ENCODE peak calls at places on chromosomes 5 and 9, in seven cellular contexts. Z is stimulated activated CD4-positive, alpha-beta T cell treated with anti-CD3 and anti-CD28 coated beads, Interleukin-15, amount 100 ng/mL, for 1 hour; X is iris pigment epithelial cell; H is dermis blood vessel endothelial cell; J is retina; C is stomach; W is fibroblast of mammary gland. S is an unnamed sample.

GRCh38 chr5:126178521-126178920 is 244.7 kb upstream of the GRAMD2B start:
- DNase-seq in Z (no peak), X (peak; percentile 21), H (no peak), J (no peak), C (no peak), W (peak; percentile 84), S (no peak)

GRCh38 chr9:76629205-76629990 is 134.8 kb upstream of the PCA3 start:
- DNase-seq in Z (no peak), X (no peak), H (no peak), J (no peak), C (no peak), W (no peak), S (no peak)

GRCh38 chr9:133247632-133248031 is 27.4 kb downstream of the ABO start:
- DNase-seq in Z (no peak), X (no peak), H (no peak), J (no peak), C (no peak), W (no peak), S (no peak)

GRCh38 chr5:1279443-1280151 is 15.3 kb downstream of the TERT start:
- DNase-seq in Z (no peak), X (no peak), H (no peak), J (no peak), C (no peak), W (no peak), S (no peak)

GRCh38 chr9:115681599-115681998 is 472.0 kb upstream of the PAPPA start:
- DNase-seq in Z (no peak), X (no peak), H (no peak), J (no peak), C (no peak), W (no peak), S (no peak)

GRCh38 chr5:144510845-144511580 is 340.3 kb downstream of the KCTD16 start:
- DNase-seq in Z (no peak), X (no peak), H (no peak), J (peak; percentile 38), C (no peak), W (no peak), S (no peak)

GRCh38 chr5:51987679-51988209 is 604.5 kb downstream of the ISL1 start:
- DNase-seq in Z (no peak), X (no peak), H (no peak), J (peak; percentile 40), C (no peak), W (no peak), S (no peak)

GRCh38 chr9:134048582-134048968 is 19.3 kb downstream of the BRD3 start:
- DNase-seq in Z (no peak), X (no peak), H (no peak), J (no peak), C (no peak), W (no peak), S (no peak)

GRCh38 chr5:119360905-119361605 is 5.2 kb downstream of the TNFAIP8 start:
- DNase-seq in Z (no peak), X (peak; percentile 86), H (no peak), J (no peak), C (no peak), W (peak; percentile 80), S (no peak)

GRCh38 chr9:69801994-69802393 is 18.6 kb upstream of the CFAP95 start:
- DNase-seq in Z (no peak), X (peak; percentile 46), H (peak; percentile 31), J (no peak), C (no peak), W (peak; percentile 14), S (no peak)

GRCh38 chr9:94757158-94757557 is 30.7 kb downstream of the AOPEP start:
- DNase-seq in Z (no peak), X (peak; percentile 87), H (no peak), J (no peak), C (no peak), W (peak; percentile 46), S (no peak)

GRCh38 chr5:45696206-45696836 is at the start of gene HCN1:
- DNase-seq in Z (no peak), X (peak; percentile 80), H (peak; percentile 84), J (peak; percentile 91), C (peak; percentile 60), W (peak; percentile 61), S (peak; percentile 47)

GRCh38 chr5:146877783-146878470 is 630 bp downstream of the PPP2R2B start:
- DNase-seq in Z (no peak), X (peak; percentile 9), H (no peak), J (peak; percentile 81), C (no peak), W (no peak), S (no peak)

GRCh38 chr5:16889203-16889971 is 46.7 kb downstream of the MYO10 start:
- DNase-seq in Z (no peak), X (peak; percentile 84), H (peak; percentile 35), J (no peak), C (no peak), W (peak; percentile 59), S (no peak)

GRCh38 chr5:112878760-112879159 is 17.7 kb downstream of the SRP19 start:
- DNase-seq in Z (no peak), X (peak; percentile 67), H (peak; percentile 41), J (no peak), C (no peak), W (no peak), S (no peak)

GRCh38 chr5:84383296-84383815 is 1.3 kb downstream of the EDIL3 start:
- DNase-seq in Z (no peak), X (no peak), H (no peak), J (peak; percentile 73), C (no peak), W (no peak), S (no peak)

GRCh38 chr5:137303509-137303908 is 195.6 kb downstream of the SPOCK1 start:
- DNase-seq in Z (no peak), X (no peak), H (no peak), J (no peak), C (no peak), W (no peak), S (no peak)

GRCh38 chr5:6604946-6605345 is 27.9 kb downstream of the NSUN2 start:
- DNase-seq in Z (no peak), X (no peak), H (no peak), J (no peak), C (no peak), W (no peak), S (no peak)

GRCh38 chr9:135410831-135411473 is 68.6 kb upstream of the PPP1R26 start:
- DNase-seq in Z (no peak), X (no peak), H (no peak), J (no peak), C (no peak), W (no peak), S (no peak)

GRCh38 chr5:90878081-90878480 is 319.5 kb downstream of the ADGRV1 start:
- DNase-seq in Z (no peak), X (peak; percentile 76), H (peak; percentile 86), J (no peak), C (peak; percentile 30), W (peak; percentile 24), S (no peak)

GRCh38 chr9:131395027-131395744 is 1.3 kb downstream of the PRRC2B start:
- DNase-seq in Z (peak; percentile 52), X (no peak), H (peak; percentile 38), J (peak; percentile 32), C (peak; percentile 69), W (no peak), S (no peak)

GRCh38 chr5:1447772-1448361 is 2.6 kb upstream of the SLC6A3 start:
- DNase-seq in Z (no peak), X (no peak), H (no peak), J (no peak), C (peak; percentile 8), W (no peak), S (no peak)

GRCh38 chr9:71984388-71985069 is 73.1 kb downstream of the C9orf85 start:
- DNase-seq in Z (no peak), X (peak; percentile 65), H (no peak), J (no peak), C (no peak), W (peak; percentile 63), S (no peak)

GRCh38 chr9:135443811-135444470 is 35.6 kb upstream of the PPP1R26 start:
- DNase-seq in Z (no peak), X (no peak), H (no peak), J (no peak), C (no peak), W (no peak), S (no peak)

GRCh38 chr5:83895860-83896259 is 175.2 kb upstream of the HAPLN1 start:
- DNase-seq in Z (no peak), X (peak; percentile 79), H (no peak), J (no peak), C (no peak), W (peak; percentile 18), S (no peak)

GRCh38 chr9:16179566-16179965 is 626.7 kb downstream of the CCDC171 start:
- DNase-seq in Z (no peak), X (no peak), H (no peak), J (no peak), C (no peak), W (no peak), S (no peak)

GRCh38 chr5:168327019-168327421 is 35.6 kb downstream of the WWC1 start:
- DNase-seq in Z (no peak), X (no peak), H (no peak), J (no peak), C (no peak), W (peak; percentile 53), S (no peak)

GRCh38 chr5:132070460-132071337 is 2.9 kb upstream of the CSF2 start:
- DNase-seq in Z (no peak), X (peak; percentile 29), H (peak; percentile 47), J (no peak), C (no peak), W (peak; percentile 32), S (no peak)

GRCh38 chr5:76269259-76269958 is 133.7 kb upstream of the IQGAP2 start:
- DNase-seq in Z (no peak), X (no peak), H (no peak), J (no peak), C (no peak), W (no peak), S (no peak)

GRCh38 chr9:35840901-35841900 is 12.2 kb downstream of the TMEM8B start:
- DNase-seq in Z (no peak), X (no peak), H (no peak), J (no peak), C (no peak), W (no peak), S (no peak)

GRCh38 chr5:132268698-132269551 is 11.4 kb downstream of the PDLIM4 start:
- DNase-seq in Z (no peak), X (peak; percentile 69), H (no peak), J (peak; percentile 84), C (no peak), W (peak; percentile 78), S (no peak)

GRCh38 chr9:33170464-33171156 is 3.5 kb upstream of the B4GALT1 start:
- DNase-seq in Z (no peak), X (no peak), H (peak; percentile 57), J (no peak), C (peak; percentile 38), W (peak; percentile 49), S (no peak)

GRCh38 chr9:77731930-77732329 is 83.8 kb upstream of the GNA14 start:
- DNase-seq in Z (no peak), X (no peak), H (no peak), J (no peak), C (no peak), W (no peak), S (no peak)

GRCh38 chr5:72817076-72817476 is 615 bp downstream of the TNPO1 start:
- DNase-seq in Z (peak; percentile 4), X (peak; percentile 69), H (peak; percentile 57), J (no peak), C (peak; percentile 56), W (peak; percentile 78), S (peak; percentile 21)

GRCh38 chr5:73946278-73946677 is 320.3 kb downstream of the ARHGEF28 start:
- DNase-seq in Z (no peak), X (no peak), H (no peak), J (no peak), C (no peak), W (no peak), S (no peak)

GRCh38 chr9:135968601-135969000 is 7.4 kb upstream of the UBAC1 start:
- DNase-seq in Z (no peak), X (no peak), H (no peak), J (no peak), C (no peak), W (no peak), S (no peak)

GRCh38 chr5:181092428-181092827 is 38.5 kb downstream of the OR2V1 start:
- DNase-seq in Z (no peak), X (no peak), H (no peak), J (no peak), C (no peak), W (no peak), S (no peak)

GRCh38 chr5:157290981-157291711 is 25.2 kb downstream of the CYFIP2 start:
- DNase-seq in Z (no peak), X (peak; percentile 40), H (no peak), J (no peak), C (peak; percentile 51), W (no peak), S (no peak)

S was measured in NCI-H1048.